ENCODE peak calls at places on chromosomes 7 and 10, in five cellular contexts. B is Panc1; E is astrocyte of the spinal cord; L is CD4-positive, alpha-beta T cell; D is NCI-H510A. Z is an unnamed sample.

GRCh38 chr7:135856356-135857144 is 107.9 kb upstream of the FAM180A start:
- DNase-seq in B (no peak), E (peak; percentile 92), L (no peak), D (no peak), Z (no peak)

GRCh38 chr10:79051766-79052165 is 17.0 kb upstream of the ZMIZ1 start:
- DNase-seq in B (no peak), E (no peak), L (peak; percentile 4), D (no peak), Z (no peak)

GRCh38 chr10:131839351-131839750 is 61.5 kb upstream of the PPP2R2D start:
- DNase-seq in B (no peak), E (no peak), L (no peak), D (no peak), Z (peak; percentile 29)

GRCh38 chr7:1925349-1925748 is 255.3 kb downstream of the ELFN1 start:
- DNase-seq in B (no peak), E (no peak), L (no peak), D (no peak), Z (no peak)

GRCh38 chr7:112830769-112831168 is 40.6 kb upstream of the TMEM168 start:
- DNase-seq in B (no peak), E (no peak), L (no peak), D (no peak), Z (no peak)

GRCh38 chr10:5988336-5988920 is 11.1 kb upstream of the IL15RA start:
- DNase-seq in B (no peak), E (no peak), L (no peak), D (no peak), Z (no peak)

GRCh38 chr7:134587736-134588135 is 38.8 kb downstream of the AKR1B15 start:
- DNase-seq in B (no peak), E (no peak), L (no peak), D (no peak), Z (no peak)

GRCh38 chr7:150953061-150953997 is 24.8 kb downstream of the KCNH2 start:
- DNase-seq in B (no peak), E (no peak), L (no peak), D (no peak), Z (no peak)

GRCh38 chr10:10394933-10395658 is 622.6 kb upstream of the CELF2 start:
- DNase-seq in B (no peak), E (peak; percentile 9), L (no peak), D (no peak), Z (no peak)

GRCh38 chr10:971150-971542 is 17.1 kb upstream of the GTPBP4 start:
- DNase-seq in B (no peak), E (no peak), L (no peak), D (no peak), Z (no peak)

GRCh38 chr10:60123172-60123571 is 216.8 kb upstream of the CCDC6 start:
- DNase-seq in B (no peak), E (peak; percentile 80), L (no peak), D (no peak), Z (no peak)

GRCh38 chr10:90227259-90227658 is 525.9 kb downstream of the KIF20B start:
- DNase-seq in B (peak; percentile 35), E (peak; percentile 96), L (no peak), D (no peak), Z (no peak)

GRCh38 chr10:70931168-70931805 is 42.9 kb upstream of the PCBD1 start:
- DNase-seq in B (no peak), E (peak; percentile 38), L (no peak), D (no peak), Z (no peak)

GRCh38 chr10:122362621-122363020 is 11.9 kb upstream of the PLEKHA1 start:
- DNase-seq in B (no peak), E (peak; percentile 65), L (no peak), D (peak; percentile 40), Z (no peak)

GRCh38 chr10:3077940-3078630 is 10.7 kb downstream of the PFKP start:
- DNase-seq in B (no peak), E (peak; percentile 75), L (no peak), D (no peak), Z (no peak)

GRCh38 chr7:20329389-20330175 is 1.1 kb upstream of the ITGB8 start:
- DNase-seq in B (no peak), E (peak; percentile 75), L (no peak), D (peak; percentile 81), Z (peak; percentile 62)

GRCh38 chr7:40507166-40507565 is 372.4 kb downstream of the SUGCT start:
- DNase-seq in B (no peak), E (no peak), L (no peak), D (no peak), Z (no peak)

GRCh38 chr7:11533229-11533820 is 298.7 kb downstream of the THSD7A start:
- DNase-seq in B (no peak), E (no peak), L (no peak), D (no peak), Z (no peak)

GRCh38 chr7:116528008-116528789 is 3.4 kb downstream of the CAV1 start:
- DNase-seq in B (no peak), E (peak; percentile 95), L (no peak), D (no peak), Z (no peak)

GRCh38 chr10:61898435-61898778 is 3.1 kb upstream of the ARID5B start:
- DNase-seq in B (no peak), E (no peak), L (no peak), D (no peak), Z (no peak)